ENCODE peak calls at places on chromosomes 5 and 9, in seven cellular contexts. L, U, S, I, T, N and D are unnamed samples.

GRCh38 chr5:124707516-124707915 is 38.9 kb downstream of the ZNF608 start:
- DNase-seq in N (no peak), S (no peak), U (no peak), I (no peak), T (no peak), L (no peak), D (no peak)

GRCh38 chr9:37464006-37464405 is 1.2 kb downstream of the ZBTB5 start:
- DNase-seq in T (no peak), N (no peak), U (no peak), I (no peak), S (no peak), L (no peak), D (no peak)

GRCh38 chr5:164012376-164012775 is 507.0 kb downstream of the MAT2B start:
- DNase-seq in U (no peak), T (no peak), L (no peak), S (no peak), I (no peak), N (no peak), D (no peak)

GRCh38 chr5:96134886-96135285 is 173.2 kb upstream of the ELL2 start:
- DNase-seq in S (no peak), U (no peak), T (no peak), L (no peak), N (no peak), I (no peak), D (no peak)

GRCh38 chr5:21678526-21678925 is 1174.6 kb downstream of the CDH12 start:
- DNase-seq in U (no peak), N (no peak), T (no peak), S (no peak), I (no peak), L (no peak), D (no peak)

GRCh38 chr5:39892708-39893107 is 467.9 kb upstream of the DAB2 start:
- DNase-seq in N (no peak), I (no peak), U (no peak), S (no peak), T (no peak), L (no peak), D (no peak)

GRCh38 chr9:121698627-121699270 is 47.3 kb downstream of the DAB2IP start:
- DNase-seq in T (no peak), S (peak), U (no peak), I (peak), N (no peak), L (no peak), D (peak)

GRCh38 chr9:109880276-109881169 is 100.5 kb downstream of the PALM2AKAP2 start:
- DNase-seq in L (no peak), U (no peak), N (no peak), I (no peak), T (no peak), S (no peak), D (peak)

GRCh38 chr9:97773723-97774122 is 76.6 kb upstream of the XPA start:
- DNase-seq in S (no peak), U (no peak), I (no peak), N (no peak), L (no peak), T (no peak), D (no peak)

GRCh38 chr5:77882670-77883257 is 106.6 kb upstream of the TBCA start:
- DNase-seq in S (no peak), U (no peak), L (no peak), N (no peak), T (peak), I (no peak), D (no peak)

GRCh38 chr9:122848256-122848943 is 20.0 kb upstream of the PDCL start:
- DNase-seq in U (no peak), I (no peak), N (no peak), L (no peak), T (no peak), S (no peak), D (no peak)

GRCh38 chr9:88258587-88258986 is 120.3 kb upstream of the SPATA31C2 start:
- DNase-seq in L (no peak), T (no peak), N (no peak), I (no peak), S (no peak), U (peak), D (no peak)

GRCh38 chr9:131817627-131818026 is 77.8 kb upstream of the RAPGEF1 start:
- DNase-seq in U (no peak), N (no peak), S (peak), I (no peak), L (no peak), T (no peak), D (peak)

GRCh38 chr5:114192108-114192507 is 169.8 kb upstream of the KCNN2 start:
- DNase-seq in L (no peak), S (no peak), I (no peak), U (no peak), T (no peak), N (no peak), D (no peak)

GRCh38 chr5:58019614-58020013 is 440.3 kb downstream of the PLK2 start:
- DNase-seq in I (no peak), L (peak), N (no peak), T (no peak), U (peak), S (no peak), D (no peak)

GRCh38 chr5:73822276-73822988 is 196.4 kb downstream of the ARHGEF28 start:
- DNase-seq in N (no peak), T (no peak), I (no peak), L (no peak), U (no peak), S (no peak), D (no peak)

GRCh38 chr5:150389759-150390256 is 22.9 kb downstream of the CD74 start:
- DNase-seq in S (no peak), T (no peak), N (no peak), L (no peak), U (no peak), I (no peak), D (no peak)

GRCh38 chr9:135992486-135993408 is 31.6 kb upstream of the UBAC1 start:
- DNase-seq in T (peak), N (no peak), U (peak), I (no peak), L (peak), S (peak), D (peak)

GRCh38 chr9:73611072-73611471 is 459.4 kb downstream of the ANXA1 start:
- DNase-seq in I (no peak), T (no peak), S (no peak), L (no peak), N (no peak), U (no peak), D (no peak)

GRCh38 chr5:139611703-139612584 is 36.2 kb upstream of the CXXC5 start:
- DNase-seq in I (no peak), N (no peak), T (no peak), S (no peak), U (no peak), L (no peak), D (no peak)

GRCh38 chr9:129237195-129237611 is 59.1 kb upstream of the IER5L start:
- DNase-seq in U (no peak), I (no peak), T (peak), S (no peak), N (no peak), L (peak), D (no peak)

GRCh38 chr9:8542537-8542936 is 743.0 kb upstream of the DMAC1 start:
- DNase-seq in S (no peak), I (no peak), T (no peak), N (no peak), L (no peak), U (no peak), D (no peak)

GRCh38 chr9:133839822-133840329 is 101.7 kb upstream of the SARDH start:
- DNase-seq in U (peak), T (no peak), I (no peak), N (no peak), S (no peak), L (no peak), D (peak)

GRCh38 chr9:6413365-6414263 is 615 bp downstream of the UHRF2 start:
- DNase-seq in L (no peak), N (no peak), S (peak), I (peak), U (peak), T (peak), D (no peak)

GRCh38 chr5:174553556-174553955 is 170.8 kb upstream of the MSX2 start:
- DNase-seq in I (no peak), T (no peak), S (no peak), U (no peak), N (no peak), L (no peak), D (no peak)